ENCODE peak calls at places on chromosome 3, in seven cellular contexts. One of them, this sample, is unnamed. For H3K4me1, the result is how much of the 10 kb centered on the place peaks cover.

GRCh38 chr3:184910664-184911063 is 98.7 kb downstream of the VPS8 start:
- DNase-seq in iPS DF 6.9: no peak
- DNase-seq in SJSA1: no peak
- DNase-seq in Caco-2: no peak
- DNase-seq in left ventricle myocardium inferior: no peak
- DNase-seq in esophagus muscularis mucosa: no peak
- DNase-seq in IMR-90: no peak
- DNase-seq in this sample: no peak

GRCh38 chr3:134201201-134202130 is 49.2 kb downstream of the RYK start:
- DNase-seq in IMR-90: peak
- DNase-seq in esophagus muscularis mucosa: no peak
- DNase-seq in left ventricle myocardium inferior: no peak
- DNase-seq in Caco-2: no peak
- DNase-seq in iPS DF 6.9: no peak
- DNase-seq in SJSA1: peak
- DNase-seq in this sample: no peak

GRCh38 chr3:139534444-139534812 is 5.1 kb downstream of the RBP1 start:
- DNase-seq in IMR-90: peak
- DNase-seq in SJSA1: no peak
- DNase-seq in esophagus muscularis mucosa: no peak
- DNase-seq in iPS DF 6.9: no peak
- DNase-seq in Caco-2: no peak
- DNase-seq in left ventricle myocardium inferior: no peak
- DNase-seq in this sample: no peak

GRCh38 chr3:171281256-171281655 is 178.9 kb downstream of the TNIK start:
- DNase-seq in left ventricle myocardium inferior: no peak
- DNase-seq in esophagus muscularis mucosa: no peak
- DNase-seq in Caco-2: no peak
- DNase-seq in SJSA1: no peak
- DNase-seq in iPS DF 6.9: no peak
- DNase-seq in IMR-90: no peak
- DNase-seq in this sample: no peak

GRCh38 chr3:188389711-188390346 is 235.9 kb downstream of the LPP start:
- DNase-seq in Caco-2: no peak
- DNase-seq in iPS DF 6.9: no peak
- DNase-seq in esophagus muscularis mucosa: no peak
- DNase-seq in IMR-90: no peak
- DNase-seq in SJSA1: peak
- DNase-seq in left ventricle myocardium inferior: peak
- DNase-seq in this sample: no peak

GRCh38 chr3:44045476-44046275 is 196.0 kb upstream of the TOPAZ1 start:
- DNase-seq in esophagus muscularis mucosa: no peak
- DNase-seq in iPS DF 6.9: no peak
- DNase-seq in Caco-2: no peak
- DNase-seq in left ventricle myocardium inferior: no peak
- DNase-seq in SJSA1: no peak
- DNase-seq in IMR-90: no peak
- DNase-seq in this sample: peak

GRCh38 chr3:81752604-81753003 is 8.8 kb downstream of the GBE1 start:
- DNase-seq in iPS DF 6.9: no peak
- DNase-seq in SJSA1: no peak
- DNase-seq in left ventricle myocardium inferior: no peak
- DNase-seq in esophagus muscularis mucosa: no peak
- DNase-seq in Caco-2: no peak
- DNase-seq in IMR-90: no peak
- DNase-seq in this sample: no peak

GRCh38 chr3:119524931-119525662 is 26.8 kb downstream of the TIMMDC1 start:
- DNase-seq in iPS DF 6.9: no peak
- DNase-seq in IMR-90: no peak
- DNase-seq in Caco-2: no peak
- DNase-seq in SJSA1: peak
- DNase-seq in esophagus muscularis mucosa: no peak
- DNase-seq in left ventricle myocardium inferior: no peak
- DNase-seq in this sample: no peak

GRCh38 chr3:183477801-183478456 is 49.5 kb upstream of the MCF2L2 start:
- DNase-seq in IMR-90: no peak
- DNase-seq in left ventricle myocardium inferior: no peak
- DNase-seq in iPS DF 6.9: no peak
- DNase-seq in Caco-2: no peak
- DNase-seq in SJSA1: no peak
- DNase-seq in esophagus muscularis mucosa: no peak
- DNase-seq in this sample: no peak

GRCh38 chr3:49260711-49261357 is 16.2 kb downstream of the C3orf62 start:
- DNase-seq in esophagus muscularis mucosa: no peak
- DNase-seq in iPS DF 6.9: no peak
- DNase-seq in Caco-2: no peak
- DNase-seq in IMR-90: no peak
- DNase-seq in left ventricle myocardium inferior: no peak
- DNase-seq in SJSA1: no peak
- DNase-seq in this sample: no peak

GRCh38 chr3:57893668-57894067 is 114.6 kb upstream of the FLNB start:
- DNase-seq in left ventricle myocardium inferior: no peak
- DNase-seq in Caco-2: no peak
- DNase-seq in SJSA1: no peak
- DNase-seq in IMR-90: no peak
- DNase-seq in esophagus muscularis mucosa: no peak
- DNase-seq in iPS DF 6.9: no peak
- DNase-seq in this sample: no peak

GRCh38 chr3:123767020-123767394 is 117.1 kb downstream of the MYLK start:
- DNase-seq in IMR-90: no peak
- DNase-seq in left ventricle myocardium inferior: no peak
- DNase-seq in Caco-2: no peak
- DNase-seq in iPS DF 6.9: no peak
- DNase-seq in SJSA1: peak
- DNase-seq in esophagus muscularis mucosa: peak
- DNase-seq in this sample: no peak

GRCh38 chr3:43994594-43995077 is 247.1 kb upstream of the TOPAZ1 start:
- DNase-seq in Caco-2: no peak
- DNase-seq in esophagus muscularis mucosa: no peak
- DNase-seq in iPS DF 6.9: no peak
- DNase-seq in SJSA1: no peak
- DNase-seq in IMR-90: no peak
- DNase-seq in left ventricle myocardium inferior: no peak
- DNase-seq in this sample: no peak

GRCh38 chr3:115322901-115323300 is 175.8 kb upstream of the ZBTB20 start:
- DNase-seq in SJSA1: no peak
- DNase-seq in Caco-2: no peak
- DNase-seq in iPS DF 6.9: no peak
- DNase-seq in left ventricle myocardium inferior: no peak
- DNase-seq in esophagus muscularis mucosa: no peak
- DNase-seq in IMR-90: no peak
- DNase-seq in this sample: no peak

GRCh38 chr3:177358085-177358967 is 161.0 kb upstream of the TBL1XR1 start:
- DNase-seq in Caco-2: peak
- DNase-seq in IMR-90: peak
- DNase-seq in SJSA1: peak
- DNase-seq in esophagus muscularis mucosa: no peak
- DNase-seq in iPS DF 6.9: no peak
- DNase-seq in left ventricle myocardium inferior: peak
- DNase-seq in this sample: peak

GRCh38 chr3:99365979-99366378 is 272.4 kb upstream of the COL8A1 start:
- DNase-seq in esophagus muscularis mucosa: no peak
- DNase-seq in SJSA1: no peak
- DNase-seq in iPS DF 6.9: no peak
- DNase-seq in left ventricle myocardium inferior: no peak
- DNase-seq in IMR-90: no peak
- DNase-seq in Caco-2: no peak
- DNase-seq in this sample: no peak

GRCh38 chr3:104526901-104527401 is 839.8 kb upstream of the ALCAM start:
- DNase-seq in iPS DF 6.9: no peak
- DNase-seq in esophagus muscularis mucosa: no peak
- DNase-seq in Caco-2: no peak
- DNase-seq in IMR-90: no peak
- DNase-seq in left ventricle myocardium inferior: no peak
- DNase-seq in SJSA1: no peak
- DNase-seq in this sample: no peak

GRCh38 chr3:56219894-56220805 is 248.1 kb downstream of the ERC2 start:
- DNase-seq in iPS DF 6.9: no peak
- DNase-seq in IMR-90: no peak
- DNase-seq in esophagus muscularis mucosa: peak
- DNase-seq in SJSA1: no peak
- DNase-seq in Caco-2: no peak
- DNase-seq in left ventricle myocardium inferior: no peak
- DNase-seq in this sample: no peak

GRCh38 chr3:188529228-188529627 is 375.3 kb downstream of the LPP start:
- DNase-seq in Caco-2: no peak
- DNase-seq in SJSA1: no peak
- DNase-seq in left ventricle myocardium inferior: no peak
- DNase-seq in IMR-90: peak
- DNase-seq in iPS DF 6.9: no peak
- DNase-seq in esophagus muscularis mucosa: no peak
- DNase-seq in this sample: no peak

DNA sequence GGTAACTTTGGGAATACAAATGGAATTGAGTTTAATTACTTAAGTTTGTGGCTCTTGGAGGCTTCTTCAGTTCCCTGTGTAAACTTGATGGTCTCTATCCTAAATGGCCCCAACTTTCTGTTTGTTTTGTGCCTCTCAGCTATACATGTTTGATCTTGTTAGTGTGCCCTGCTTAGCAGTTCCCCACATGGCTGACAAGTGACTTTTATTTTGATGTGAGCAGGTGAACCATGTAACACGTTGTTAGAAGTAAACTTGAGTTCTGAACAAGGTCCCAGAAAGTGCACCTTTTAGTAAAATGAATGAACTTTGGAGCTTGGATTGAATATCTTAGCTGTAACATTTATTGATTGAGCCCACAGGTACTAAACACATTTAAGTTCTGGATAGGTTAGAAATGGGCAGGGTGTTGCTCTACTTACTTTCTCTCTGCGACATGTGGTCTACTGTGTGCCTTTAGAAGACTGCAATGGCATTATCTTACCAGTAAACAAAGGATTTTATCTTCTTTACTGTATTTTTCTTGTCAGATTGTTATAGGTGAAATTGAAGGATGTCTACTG is 4.5 kb downstream of the LSM3 start:
- DNase-seq in esophagus muscularis mucosa: no peak
- DNase-seq in IMR-90: no peak
- DNase-seq in SJSA1: no peak
- DNase-seq in left ventricle myocardium inferior: no peak
- DNase-seq in iPS DF 6.9: no peak
- DNase-seq in Caco-2: no peak
- DNase-seq in this sample: no peak
- H3K4me1 ChIP-seq in esophagus muscularis mucosa: under half
- H3K4me1 ChIP-seq in IMR-90: under half
- H3K4me1 ChIP-seq in SJSA1: under half
- H3K4me1 ChIP-seq in left ventricle myocardium inferior: under half
- H3K4me1 ChIP-seq in iPS DF 6.9: under half
- H3K4me1 ChIP-seq in Caco-2: under half
- H3K4me1 ChIP-seq in this sample: under half

GRCh38 chr3:168183774-168184173 is 88.0 kb upstream of the GOLIM4 start:
- DNase-seq in left ventricle myocardium inferior: no peak
- DNase-seq in esophagus muscularis mucosa: no peak
- DNase-seq in iPS DF 6.9: no peak
- DNase-seq in Caco-2: no peak
- DNase-seq in SJSA1: no peak
- DNase-seq in IMR-90: no peak
- DNase-seq in this sample: no peak

GRCh38 chr3:168191856-168192255 is 96.1 kb upstream of the GOLIM4 start:
- DNase-seq in Caco-2: no peak
- DNase-seq in esophagus muscularis mucosa: no peak
- DNase-seq in left ventricle myocardium inferior: no peak
- DNase-seq in SJSA1: no peak
- DNase-seq in iPS DF 6.9: no peak
- DNase-seq in IMR-90: no peak
- DNase-seq in this sample: no peak

GRCh38 chr3:168187233-168187632 is 91.5 kb upstream of the GOLIM4 start:
- DNase-seq in SJSA1: no peak
- DNase-seq in Caco-2: no peak
- DNase-seq in esophagus muscularis mucosa: no peak
- DNase-seq in IMR-90: no peak
- DNase-seq in left ventricle myocardium inferior: no peak
- DNase-seq in iPS DF 6.9: no peak
- DNase-seq in this sample: no peak

DNA sequence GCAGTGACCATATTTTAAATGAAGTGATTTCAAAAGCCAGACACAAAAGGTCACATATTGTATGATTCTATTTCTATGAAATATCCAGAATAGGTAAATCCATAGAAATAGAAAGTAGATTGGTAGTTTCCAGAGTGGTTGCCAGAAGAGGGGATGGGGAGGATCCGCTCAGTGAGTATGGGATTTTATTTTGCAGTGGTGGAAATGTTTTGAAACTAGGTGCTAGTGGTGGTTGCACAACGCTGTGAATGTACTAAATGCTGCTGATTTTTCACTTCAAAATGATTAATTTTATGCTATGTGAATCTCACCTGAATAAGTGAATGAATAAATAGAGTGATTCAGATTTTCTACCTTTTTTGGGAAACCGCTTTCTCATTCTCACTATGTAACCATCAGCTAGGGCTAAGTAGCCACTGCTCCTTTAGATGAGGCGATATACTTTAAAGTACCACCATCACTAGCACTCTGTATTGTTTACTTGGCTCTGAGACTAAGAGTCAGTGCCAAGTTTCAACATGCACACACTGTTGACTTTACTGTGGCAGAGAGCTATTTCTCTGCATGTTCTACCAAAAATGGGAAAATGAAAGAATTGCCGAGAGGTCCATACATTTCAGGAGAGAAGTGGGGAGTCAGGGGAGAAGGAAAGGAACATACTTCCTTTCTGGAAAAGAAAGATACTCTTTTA is 90.7 kb upstream of the GOLIM4 start:
- DNase-seq in esophagus muscularis mucosa: no peak
- DNase-seq in iPS DF 6.9: no peak
- DNase-seq in SJSA1: no peak
- DNase-seq in left ventricle myocardium inferior: no peak
- DNase-seq in Caco-2: no peak
- DNase-seq in IMR-90: peak
- DNase-seq in this sample: no peak
- H3K4me1 ChIP-seq in esophagus muscularis mucosa: under half
- H3K4me1 ChIP-seq in iPS DF 6.9: under half
- H3K4me1 ChIP-seq in SJSA1: under half
- H3K4me1 ChIP-seq in left ventricle myocardium inferior: under half
- H3K4me1 ChIP-seq in Caco-2: under half
- H3K4me1 ChIP-seq in IMR-90: under half
- H3K4me1 ChIP-seq in this sample: under half

GRCh38 chr3:41212088-41212487 is 12.8 kb downstream of the CTNNB1 start:
- DNase-seq in SJSA1: no peak
- DNase-seq in iPS DF 6.9: no peak
- DNase-seq in Caco-2: no peak
- DNase-seq in esophagus muscularis mucosa: no peak
- DNase-seq in left ventricle myocardium inferior: no peak
- DNase-seq in IMR-90: no peak
- DNase-seq in this sample: no peak
- H3K4me1 ChIP-seq in SJSA1: under half
- H3K4me1 ChIP-seq in iPS DF 6.9: under half
- H3K4me1 ChIP-seq in Caco-2: under half
- H3K4me1 ChIP-seq in esophagus muscularis mucosa: half or more
- H3K4me1 ChIP-seq in left ventricle myocardium inferior: half or more
- H3K4me1 ChIP-seq in IMR-90: under half
- H3K4me1 ChIP-seq in this sample: under half

DNA sequence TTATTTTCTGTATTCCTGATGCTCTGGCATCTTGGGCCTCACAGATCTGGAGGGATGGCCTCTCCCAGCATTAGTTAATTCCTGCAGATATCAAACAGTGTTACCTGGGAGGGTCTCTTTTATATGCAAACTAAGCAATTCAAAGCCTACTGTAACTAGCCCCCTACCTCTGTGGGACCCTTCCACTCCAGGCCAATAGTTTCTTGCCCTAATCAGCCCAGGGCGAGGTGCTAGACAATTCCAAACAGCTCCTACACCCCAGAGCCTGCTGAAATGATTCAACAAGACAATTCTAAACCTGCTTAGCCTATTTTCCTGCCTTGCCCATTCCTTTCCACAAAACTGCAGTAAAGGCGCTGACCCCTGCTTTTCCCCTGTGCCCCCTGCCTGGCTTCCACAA is 106.6 kb upstream of the IGSF10 start:
- DNase-seq in SJSA1: no peak
- DNase-seq in IMR-90: no peak
- DNase-seq in esophagus muscularis mucosa: no peak
- DNase-seq in Caco-2: no peak
- DNase-seq in iPS DF 6.9: no peak
- DNase-seq in left ventricle myocardium inferior: no peak
- DNase-seq in this sample: no peak
- H3K4me1 ChIP-seq in SJSA1: under half
- H3K4me1 ChIP-seq in IMR-90: under half
- H3K4me1 ChIP-seq in esophagus muscularis mucosa: under half
- H3K4me1 ChIP-seq in Caco-2: under half
- H3K4me1 ChIP-seq in iPS DF 6.9: under half
- H3K4me1 ChIP-seq in left ventricle myocardium inferior: under half
- H3K4me1 ChIP-seq in this sample: under half